ENCODE peak calls at places on chromosomes 12 and 14, in seven cellular contexts. A, C, D, S, G, J and M are unnamed samples.

GRCh38 chr12:76032043-76032981 is 736 bp upstream of the PHLDA1 start:
- DNase-seq in C (peak), G (no peak), A (peak), D (peak), S (no peak), J (peak), M (no peak)

GRCh38 chr14:64442300-64442988 is 22.9 kb upstream of the AKAP5 start:
- DNase-seq in A (no peak), C (no peak), J (no peak), S (no peak), D (no peak), G (no peak), M (no peak)

GRCh38 chr12:67211494-67211893 is 57.7 kb upstream of the CAND1 start:
- DNase-seq in G (no peak), A (no peak), S (no peak), C (no peak), D (no peak), J (no peak), M (no peak)

GRCh38 chr12:92848740-92849139 is 80.4 kb downstream of the EEA1 start:
- DNase-seq in A (no peak), S (no peak), D (no peak), C (no peak), J (no peak), G (no peak), M (no peak)

GRCh38 chr14:104800600-104801283 is at the start of gene ZBTB42:
- DNase-seq in A (peak), D (peak), J (peak), S (peak), G (peak), C (peak), M (no peak)

GRCh38 chr14:61461808-61462275 is 140.5 kb downstream of the PRKCH start:
- DNase-seq in J (peak), C (peak), D (peak), S (peak), G (peak), A (no peak), M (peak)

GRCh38 chr14:63616015-63616414 is 25.7 kb downstream of the WDR89 start:
- DNase-seq in S (no peak), A (no peak), D (no peak), J (peak), C (no peak), G (no peak), M (no peak)

GRCh38 chr12:124661382-124661781 is 94.0 kb upstream of the NCOR2 start:
- DNase-seq in G (no peak), A (no peak), C (no peak), D (no peak), S (no peak), J (peak), M (no peak)

GRCh38 chr12:6765634-6766581 is at the start of gene PTMS:
- DNase-seq in S (peak), J (peak), C (peak), D (peak), A (peak), G (peak), M (peak)

GRCh38 chr12:402127-402456 is 648 bp downstream of the CCDC77 start:
- DNase-seq in S (no peak), J (peak), A (no peak), G (no peak), C (peak), D (peak), M (peak)

GRCh38 chr12:123034865-123035264 is 54.4 kb downstream of the ARL6IP4 start:
- DNase-seq in G (no peak), J (peak), D (no peak), A (no peak), S (no peak), C (peak), M (no peak)

GRCh38 chr12:30694971-30695326 is 720 bp downstream of the IPO8 start:
- DNase-seq in S (peak), C (peak), D (peak), J (peak), G (peak), A (peak), M (peak)

GRCh38 chr14:65658202-65658601 is 245.7 kb downstream of the FUT8 start:
- DNase-seq in C (peak), A (no peak), S (no peak), J (no peak), G (peak), D (no peak), M (no peak)

GRCh38 chr14:76710093-76711010 is 50.9 kb upstream of the VASH1 start:
- DNase-seq in S (peak), G (peak), D (peak), J (peak), A (no peak), C (peak), M (peak)

GRCh38 chr14:95217391-95217900 is 60.1 kb upstream of the DICER1 start:
- DNase-seq in C (no peak), G (no peak), D (peak), J (no peak), S (no peak), A (no peak), M (no peak)

GRCh38 chr12:10910380-10910779 is 1.0 kb upstream of the TAS2R13 start:
- DNase-seq in S (no peak), G (no peak), C (no peak), A (no peak), J (no peak), D (no peak), M (no peak)

GRCh38 chr12:101238806-101239329 is 28.8 kb upstream of the SLC5A8 start:
- DNase-seq in C (no peak), G (no peak), J (no peak), S (no peak), A (no peak), D (no peak), M (no peak)

GRCh38 chr12:3204716-3205617 is 127.8 kb downstream of the TSPAN9 start:
- DNase-seq in A (no peak), C (no peak), G (no peak), D (no peak), S (no peak), J (no peak), M (no peak)

GRCh38 chr12:46858368-46858767 is 32.6 kb upstream of the SLC38A4 start:
- DNase-seq in G (no peak), A (no peak), C (no peak), D (peak), J (no peak), S (no peak), M (no peak)

GRCh38 chr12:54974281-54974680 is 10.3 kb downstream of the TESPA1 start:
- DNase-seq in D (no peak), G (no peak), S (no peak), A (peak), J (no peak), C (no peak), M (no peak)

GRCh38 chr12:58443981-58444371 is 476.3 kb downstream of the LRIG3 start:
- DNase-seq in J (peak), A (no peak), G (no peak), S (no peak), D (no peak), C (peak), M (no peak)

GRCh38 chr12:111546758-111547383 is 52.2 kb downstream of the ATXN2 start:
- DNase-seq in S (no peak), A (no peak), C (peak), G (no peak), D (no peak), J (no peak), M (no peak)

GRCh38 chr12:115660211-115660805 is 617.2 kb downstream of the MED13L start:
- DNase-seq in S (no peak), D (no peak), C (no peak), J (no peak), A (no peak), G (no peak), M (no peak)

GRCh38 chr12:105741786-105742566 is 396.8 kb downstream of the NUAK1 start:
- DNase-seq in D (no peak), S (no peak), A (no peak), J (peak), G (no peak), C (peak), M (no peak)

GRCh38 chr14:63174760-63175191 is 29.5 kb upstream of the RHOJ start:
- DNase-seq in C (peak), A (peak), J (peak), D (peak), S (no peak), G (peak), M (peak)

GRCh38 chr14:68412505-68413496 is 380.1 kb downstream of the ZFP36L1 start:
- DNase-seq in A (no peak), J (no peak), G (no peak), C (no peak), D (no peak), S (no peak), M (no peak)

GRCh38 chr14:71967709-71968108 is 35.5 kb downstream of the RGS6 start:
- DNase-seq in S (no peak), C (no peak), G (no peak), A (no peak), J (no peak), D (no peak), M (no peak)

GRCh38 chr12:6494351-6494743 is 445 bp downstream of the NCAPD2 start:
- DNase-seq in D (no peak), G (no peak), A (no peak), S (no peak), J (no peak), C (no peak), M (no peak)

GRCh38 chr12:106582661-106583577 is at the start of gene RFX4:
- DNase-seq in C (no peak), A (peak), G (no peak), D (peak), J (peak), S (peak), M (peak)

GRCh38 chr14:21025374-21026151 is 702 bp upstream of the NDRG2 start:
- DNase-seq in S (peak), A (peak), G (no peak), C (no peak), J (no peak), D (peak), M (peak)

GRCh38 chr14:54085841-54086240 is 129.2 kb upstream of the BMP4 start:
- DNase-seq in D (no peak), J (peak), C (no peak), S (no peak), G (no peak), A (no peak), M (no peak)

GRCh38 chr14:69398053-69398817 is at the start of the genes ERH and SLC39A9:
- DNase-seq in J (peak), G (peak), C (peak), S (peak), D (peak), A (peak), M (peak)

GRCh38 chr12:129152291-129153075 is 299.2 kb downstream of the GLT1D1 start:
- DNase-seq in J (no peak), G (no peak), D (peak), A (peak), S (peak), C (no peak), M (no peak)

GRCh38 chr12:110555509-110556406 is 27.4 kb downstream of the PPTC7 start:
- DNase-seq in J (peak), A (no peak), S (no peak), C (peak), D (no peak), G (no peak), M (no peak)

GRCh38 chr12:107580750-107581529 is 104.7 kb upstream of the PWP1 start:
- DNase-seq in S (peak), D (peak), J (no peak), G (no peak), C (no peak), A (peak), M (peak)

GRCh38 chr12:14923944-14924343 is 14.4 kb downstream of the ERP27 start:
- DNase-seq in A (no peak), G (no peak), C (no peak), D (no peak), S (no peak), J (no peak), M (no peak)
- H2BK120ac ChIP-seq in A (no peak), G (no peak), C (no peak), D (no peak), S (no peak), J (no peak), M (no peak)

GRCh38 chr14:75655235-75655634 is 5.4 kb downstream of the ERG28 start:
- DNase-seq in S (no peak), C (no peak), D (no peak), J (no peak), G (no peak), A (no peak), M (no peak)
- H2BK120ac ChIP-seq in S (no peak), C (no peak), D (no peak), J (peak), G (no peak), A (no peak), M (no peak)

DNA sequence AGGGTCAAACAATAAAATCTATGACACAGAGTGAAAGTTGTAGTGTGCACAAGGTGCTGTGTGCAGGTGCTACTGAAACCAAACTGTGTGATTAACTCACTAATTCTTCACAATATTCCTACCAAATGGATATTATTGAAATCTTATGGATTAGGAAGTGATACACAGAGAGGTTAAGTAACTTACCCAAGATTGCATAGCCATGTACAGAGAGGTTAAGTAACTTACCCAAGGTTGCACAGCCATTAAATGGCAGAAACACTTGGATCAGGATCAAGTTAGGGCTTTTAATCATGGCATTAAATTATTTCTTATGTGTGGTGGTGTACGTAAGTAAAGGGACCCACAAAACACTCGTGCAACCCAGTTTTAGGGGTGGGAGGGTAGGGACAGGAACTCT is 771.4 kb downstream of the AACS start:
- DNase-seq in J (no peak), C (no peak), G (no peak), S (no peak), D (no peak), A (no peak), M (no peak)
- H2BK120ac ChIP-seq in J (no peak), C (no peak), G (no peak), S (no peak), D (no peak), A (no peak), M (no peak)

GRCh38 chr12:2169964-2170363 is 117.2 kb downstream of the CACNA1C start:
- DNase-seq in G (peak), A (no peak), C (no peak), J (no peak), S (no peak), D (no peak), M (no peak)
- H2BK120ac ChIP-seq in G (no peak), A (no peak), C (no peak), J (no peak), S (no peak), D (no peak), M (no peak)

GRCh38 chr12:93913845-93914244 is 234.5 kb upstream of the PLXNC1 start:
- DNase-seq in J (peak), G (no peak), C (peak), S (no peak), D (no peak), A (no peak), M (no peak)
- H2BK120ac ChIP-seq in J (no peak), G (no peak), C (peak), S (no peak), D (no peak), A (no peak), M (no peak)

DNA sequence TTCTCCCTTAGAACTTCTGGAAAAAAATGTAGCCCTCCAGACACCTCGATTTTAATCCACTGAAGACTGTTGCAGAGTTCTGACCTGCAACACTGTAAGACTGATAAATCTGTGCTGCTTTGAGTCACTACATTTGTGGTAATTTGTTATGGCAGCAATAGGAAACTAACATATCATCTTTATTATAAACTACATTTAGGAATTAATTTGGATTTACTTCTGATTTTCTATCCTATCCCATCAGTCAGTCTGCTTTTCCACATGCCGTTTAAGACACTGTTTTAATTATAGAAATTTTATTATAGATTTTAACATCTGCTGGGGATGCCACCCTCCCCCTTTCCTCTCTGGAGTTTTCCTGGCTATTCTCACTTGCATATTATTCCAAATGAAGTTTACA is 375.2 kb downstream of the DUSP6 start:
- DNase-seq in G (no peak), A (no peak), D (no peak), J (no peak), S (no peak), C (no peak), M (no peak)
- H2BK120ac ChIP-seq in G (no peak), A (no peak), D (no peak), J (no peak), S (no peak), C (no peak), M (no peak)

GRCh38 chr14:37668646-37669045 is 73.2 kb downstream of the TTC6 start:
- DNase-seq in G (no peak), J (peak), D (no peak), C (peak), S (no peak), A (no peak), M (no peak)
- H2BK120ac ChIP-seq in G (no peak), J (no peak), D (no peak), C (peak), S (no peak), A (no peak), M (no peak)